ENCODE peak calls at places on chromosomes 3 and 15, in ten cellular contexts. I, D, C, V, L, H, Q, B, S and U are unnamed samples.
A peak's percentile ranks its signal among the peaks of the same experiment; 100 is the strongest.

GRCh38 chr15:27254016-27254415 is 283.0 kb downstream of the GABRG3 start:
- DNase-seq in I (no peak), B (no peak), C (no peak), L (no peak), V (no peak), Q (no peak), S (no peak), H (no peak), D (no peak), U (no peak)

GRCh38 chr3:175150812-175151411 is 291.8 kb downstream of the NAALADL2 start:
- DNase-seq in C (no peak), B (no peak), V (no peak), S (no peak), D (no peak), I (no peak), L (no peak), Q (peak; percentile 35), H (no peak), U (no peak)

GRCh38 chr15:23372284-23372683 is 17.7 kb downstream of the GOLGA8S start:
- DNase-seq in L (no peak), D (no peak), Q (peak; percentile 20), B (no peak), I (no peak), H (no peak), V (no peak), C (no peak), S (no peak), U (no peak)

GRCh38 chr15:52344592-52344991 is 49.0 kb upstream of the MYO5C start:
- DNase-seq in H (no peak), L (no peak), D (no peak), Q (no peak), B (no peak), S (no peak), I (no peak), V (no peak), C (no peak), U (no peak)

GRCh38 chr3:9503283-9503682 is 50.3 kb downstream of the LHFPL4 start:
- DNase-seq in Q (peak; percentile 66), D (peak; percentile 66), S (peak; percentile 34), C (peak; percentile 83), H (peak; percentile 52), B (peak; percentile 78), V (peak; percentile 49), L (peak; percentile 81), I (peak; percentile 48), U (peak; percentile 84)

GRCh38 chr3:146783446-146783845 is 178.3 kb upstream of the PLSCR5 start:
- DNase-seq in L (no peak), H (no peak), C (no peak), S (peak; percentile 13), B (no peak), D (peak; percentile 9), I (peak; percentile 42), Q (peak; percentile 23), V (no peak), U (no peak)

GRCh38 chr15:70066422-70066821 is 31.3 kb downstream of the TLE3 start:
- DNase-seq in H (no peak), I (peak; percentile 12), Q (no peak), C (no peak), L (no peak), B (no peak), V (no peak), S (peak; percentile 30), D (peak; percentile 18), U (no peak)

GRCh38 chr3:123258811-123259420 is 57.2 kb downstream of the SEC22A start:
- DNase-seq in D (peak; percentile 69), L (peak; percentile 42), V (no peak), I (peak; percentile 66), H (no peak), C (no peak), B (no peak), Q (peak; percentile 65), S (peak; percentile 37), U (no peak)

GRCh38 chr3:52012699-52013098 is 17.0 kb upstream of the RPL29 start:
- DNase-seq in C (no peak), S (no peak), D (no peak), L (no peak), H (no peak), V (no peak), Q (no peak), I (no peak), B (no peak), U (no peak)

GRCh38 chr3:52015431-52016256 is 19.9 kb upstream of the RPL29 start:
- DNase-seq in C (no peak), S (no peak), B (no peak), V (no peak), I (no peak), H (no peak), D (no peak), Q (no peak), L (no peak), U (no peak)

GRCh38 chr3:52013802-52014598 is 18.3 kb upstream of the RPL29 start:
- DNase-seq in H (no peak), S (no peak), V (no peak), Q (no peak), C (no peak), L (no peak), B (no peak), I (no peak), D (no peak), U (no peak)

GRCh38 chr3:52017467-52018065 is 21.9 kb upstream of the RPL29 start:
- DNase-seq in V (no peak), Q (no peak), D (no peak), C (no peak), I (no peak), B (no peak), S (no peak), L (no peak), H (no peak), U (no peak)

DNA sequence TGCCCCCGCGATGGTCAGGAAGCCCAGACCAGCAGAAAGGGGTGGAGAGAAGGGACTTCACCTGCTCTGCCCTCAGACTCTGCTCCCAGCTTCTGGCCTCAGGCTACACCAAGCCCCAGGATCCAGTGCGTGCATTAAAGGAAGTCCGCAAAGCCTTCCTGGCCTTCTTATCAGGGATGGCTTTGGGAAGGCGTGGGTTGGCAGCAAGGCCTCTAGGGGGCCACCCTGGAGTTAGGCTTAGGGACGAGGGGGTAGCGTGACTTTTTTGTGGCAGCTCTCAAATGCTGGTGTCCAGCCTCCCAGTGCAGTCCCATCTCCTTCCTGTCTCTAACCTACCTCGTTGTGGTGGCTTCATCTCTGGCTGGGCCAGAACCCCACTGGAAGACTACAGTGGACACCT is 18.9 kb upstream of the RPL29 start:
- DNase-seq in B (no peak), Q (no peak), V (no peak), L (no peak), I (no peak), D (no peak), H (no peak), C (no peak), S (no peak), U (no peak)
- TF ChIP-seq CTCF in B (no peak), Q (peak; percentile 44), V (no peak), L (no peak), I (peak; percentile 34), D (peak; percentile 27), H (no peak), C (peak; percentile 86), S (peak; percentile 22), U (no peak)

DNA sequence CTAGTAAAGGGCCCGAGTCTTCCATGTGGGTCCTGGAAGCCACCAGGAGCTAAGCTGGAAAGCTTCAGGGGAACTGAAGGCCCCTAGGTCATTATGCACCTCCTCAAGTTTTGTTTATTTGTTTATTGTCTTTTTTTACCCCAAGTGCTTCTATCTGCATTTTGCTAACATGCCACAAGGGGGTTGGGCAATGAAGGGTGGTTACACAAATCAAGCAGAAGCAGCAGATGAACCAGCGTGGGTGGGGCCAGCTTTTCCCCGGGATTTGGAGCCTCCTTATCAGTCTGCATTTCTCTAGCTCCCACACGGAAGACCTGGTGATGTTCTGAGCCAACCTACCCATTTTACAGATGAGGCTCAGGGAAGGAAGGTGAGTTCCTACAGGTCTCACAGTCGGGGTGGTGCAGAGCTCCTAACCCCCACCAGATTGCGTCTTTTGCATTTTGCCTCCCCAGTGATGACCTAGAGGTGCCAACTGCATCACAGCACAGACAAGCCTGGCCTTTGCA is 16.8 kb downstream of the TMC3 start:
- DNase-seq in H (no peak), Q (no peak), D (no peak), B (no peak), L (no peak), I (no peak), C (no peak), V (no peak), S (no peak), U (no peak)
- TF ChIP-seq CTCF in H (no peak), Q (peak; percentile 5), D (peak; percentile 5), B (no peak), L (no peak), I (peak; percentile 7), C (peak; percentile 29), V (no peak), S (no peak), U (no peak)

GRCh38 chr3:125168711-125169410 is 43.7 kb downstream of the SLC12A8 start:
- DNase-seq in H (no peak), D (no peak), C (no peak), V (no peak), Q (no peak), I (peak; percentile 43), L (no peak), B (no peak), S (no peak), U (no peak)

GRCh38 chr3:125163739-125164601 is 48.6 kb downstream of the SLC12A8 start:
- DNase-seq in Q (no peak), L (peak; percentile 47), S (no peak), H (no peak), C (no peak), B (peak; percentile 38), I (no peak), D (peak; percentile 39), V (no peak), U (no peak)

GRCh38 chr3:125166581-125166980 is 46.0 kb downstream of the SLC12A8 start:
- DNase-seq in Q (no peak), D (peak; percentile 40), L (no peak), B (no peak), C (no peak), I (peak; percentile 64), H (no peak), V (no peak), S (peak; percentile 24), U (no peak)

GRCh38 chr3:125165948-125166553 is 46.5 kb downstream of the SLC12A8 start:
- DNase-seq in L (no peak), H (no peak), I (no peak), Q (no peak), B (no peak), D (no peak), V (no peak), S (no peak), C (no peak), U (no peak)

GRCh38 chr3:125165189-125165947 is 47.2 kb downstream of the SLC12A8 start:
- DNase-seq in C (no peak), I (peak; percentile 45), V (no peak), L (peak; percentile 58), D (peak; percentile 60), H (no peak), Q (peak; percentile 46), S (no peak), B (peak; percentile 50), U (no peak)
- TF ChIP-seq CTCF in C (peak; percentile 85), I (peak; percentile 70), V (peak; percentile 31), L (peak; percentile 51), D (peak; percentile 84), H (no peak), Q (peak; percentile 90), S (peak; percentile 69), B (peak; percentile 50), U (no peak)

GRCh38 chr3:73727117-73727802 is 102.5 kb upstream of the PDZRN3 start:
- DNase-seq in D (peak; percentile 70), H (no peak), Q (peak; percentile 95), V (no peak), B (no peak), S (peak; percentile 89), L (no peak), C (no peak), I (peak; percentile 97), U (no peak)

GRCh38 chr3:73719877-73720276 is 95.1 kb upstream of the PDZRN3 start:
- DNase-seq in L (no peak), B (no peak), C (no peak), Q (peak; percentile 30), I (peak; percentile 44), S (peak; percentile 29), V (no peak), D (peak; percentile 60), H (no peak), U (peak; percentile 29)

GRCh38 chr3:73727854-73728253 is 103.1 kb upstream of the PDZRN3 start:
- DNase-seq in B (no peak), D (no peak), Q (no peak), H (no peak), L (no peak), C (no peak), V (no peak), S (no peak), I (no peak), U (no peak)

GRCh38 chr3:73719413-73719831 is 94.7 kb upstream of the PDZRN3 start:
- DNase-seq in S (peak; percentile 28), B (no peak), Q (peak; percentile 65), D (peak; percentile 81), C (no peak), I (peak; percentile 76), L (no peak), H (no peak), V (no peak), U (no peak)

DNA sequence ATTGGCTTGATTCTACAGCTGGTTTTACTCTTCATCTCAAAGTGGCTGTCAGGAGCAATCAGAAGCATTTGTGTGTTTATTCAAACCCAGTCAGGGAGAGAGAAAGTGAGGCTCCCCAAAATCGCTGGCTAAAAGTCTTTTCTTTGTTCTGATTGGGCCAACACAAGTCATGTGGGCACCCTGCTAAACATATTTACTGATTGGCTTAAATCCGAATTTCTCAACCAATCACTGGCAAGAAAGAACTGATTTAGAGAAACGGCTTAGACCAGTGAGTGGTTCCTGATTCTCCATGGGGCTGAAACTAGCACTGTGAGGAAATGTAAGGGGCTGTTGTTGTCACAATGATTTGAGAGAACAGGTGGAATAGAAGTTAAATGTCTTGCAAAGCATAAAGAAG is 98.9 kb upstream of the PDZRN3 start:
- DNase-seq in H (no peak), I (no peak), D (no peak), V (no peak), Q (no peak), L (no peak), C (no peak), B (no peak), S (no peak), U (no peak)
- TF ChIP-seq CTCF in H (no peak), I (no peak), D (no peak), V (no peak), Q (no peak), L (no peak), C (no peak), B (no peak), S (no peak), U (no peak)